ENCODE peak calls at places on chromosome 1, in ten cellular contexts. One of them, this sample, is unnamed.

GRCh38 chr1:169694304-169694703 is 17.1 kb downstream of the SELL start:
- DNase-seq in ovary: no peak
- DNase-seq in small intestine: peak
- DNase-seq in prostate gland: no peak
- DNase-seq in fibroblast of the aortic adventitia: no peak
- DNase-seq in heart left ventricle: no peak
- DNase-seq in CD8-positive, alpha-beta T cell: peak
- DNase-seq in HCT116: no peak
- DNase-seq in thoracic aorta: no peak
- DNase-seq in astrocyte: no peak
- DNase-seq in this sample: peak

GRCh38 chr1:196609114-196609737 is 986 bp upstream of the KCNT2 start:
- DNase-seq in ovary: peak
- DNase-seq in small intestine: no peak
- DNase-seq in prostate gland: no peak
- DNase-seq in fibroblast of the aortic adventitia: peak
- DNase-seq in heart left ventricle: peak
- DNase-seq in CD8-positive, alpha-beta T cell: no peak
- DNase-seq in HCT116: no peak
- DNase-seq in thoracic aorta: no peak
- DNase-seq in astrocyte: no peak
- DNase-seq in this sample: no peak

GRCh38 chr1:39431927-39432326 is 59.5 kb upstream of the BMP8A start:
- DNase-seq in ovary: no peak
- DNase-seq in small intestine: no peak
- DNase-seq in prostate gland: no peak
- DNase-seq in fibroblast of the aortic adventitia: no peak
- DNase-seq in heart left ventricle: no peak
- DNase-seq in CD8-positive, alpha-beta T cell: no peak
- DNase-seq in HCT116: no peak
- DNase-seq in thoracic aorta: no peak
- DNase-seq in astrocyte: peak
- DNase-seq in this sample: no peak

GRCh38 chr1:3386603-3387002 is 67.9 kb upstream of the ARHGEF16 start:
- DNase-seq in ovary: no peak
- DNase-seq in small intestine: no peak
- DNase-seq in prostate gland: no peak
- DNase-seq in fibroblast of the aortic adventitia: no peak
- DNase-seq in heart left ventricle: no peak
- DNase-seq in CD8-positive, alpha-beta T cell: no peak
- DNase-seq in HCT116: no peak
- DNase-seq in thoracic aorta: no peak
- DNase-seq in astrocyte: no peak
- DNase-seq in this sample: no peak

GRCh38 chr1:111202366-111202706 is 1.9 kb upstream of the DENND2D start:
- DNase-seq in ovary: no peak
- DNase-seq in small intestine: peak
- DNase-seq in prostate gland: peak
- DNase-seq in fibroblast of the aortic adventitia: no peak
- DNase-seq in heart left ventricle: no peak
- DNase-seq in CD8-positive, alpha-beta T cell: no peak
- DNase-seq in HCT116: no peak
- DNase-seq in thoracic aorta: no peak
- DNase-seq in astrocyte: no peak
- DNase-seq in this sample: no peak

GRCh38 chr1:42847721-42848470 is 1.5 kb downstream of the ZNF691 start:
- DNase-seq in ovary: no peak
- DNase-seq in small intestine: no peak
- DNase-seq in prostate gland: no peak
- DNase-seq in fibroblast of the aortic adventitia: no peak
- DNase-seq in heart left ventricle: no peak
- DNase-seq in CD8-positive, alpha-beta T cell: no peak
- DNase-seq in HCT116: no peak
- DNase-seq in thoracic aorta: no peak
- DNase-seq in astrocyte: no peak
- DNase-seq in this sample: no peak

GRCh38 chr1:29585656-29586055 is 349.3 kb downstream of the PTPRU start:
- DNase-seq in ovary: no peak
- DNase-seq in small intestine: no peak
- DNase-seq in prostate gland: no peak
- DNase-seq in fibroblast of the aortic adventitia: no peak
- DNase-seq in heart left ventricle: no peak
- DNase-seq in CD8-positive, alpha-beta T cell: no peak
- DNase-seq in HCT116: no peak
- DNase-seq in thoracic aorta: no peak
- DNase-seq in astrocyte: no peak
- DNase-seq in this sample: no peak

GRCh38 chr1:173867141-173867752 is 542 bp downstream of the GAS5 start:
- DNase-seq in ovary: peak
- DNase-seq in small intestine: no peak
- DNase-seq in prostate gland: no peak
- DNase-seq in fibroblast of the aortic adventitia: no peak
- DNase-seq in heart left ventricle: no peak
- DNase-seq in CD8-positive, alpha-beta T cell: no peak
- DNase-seq in HCT116: no peak
- DNase-seq in thoracic aorta: no peak
- DNase-seq in astrocyte: no peak
- DNase-seq in this sample: no peak

DNA sequence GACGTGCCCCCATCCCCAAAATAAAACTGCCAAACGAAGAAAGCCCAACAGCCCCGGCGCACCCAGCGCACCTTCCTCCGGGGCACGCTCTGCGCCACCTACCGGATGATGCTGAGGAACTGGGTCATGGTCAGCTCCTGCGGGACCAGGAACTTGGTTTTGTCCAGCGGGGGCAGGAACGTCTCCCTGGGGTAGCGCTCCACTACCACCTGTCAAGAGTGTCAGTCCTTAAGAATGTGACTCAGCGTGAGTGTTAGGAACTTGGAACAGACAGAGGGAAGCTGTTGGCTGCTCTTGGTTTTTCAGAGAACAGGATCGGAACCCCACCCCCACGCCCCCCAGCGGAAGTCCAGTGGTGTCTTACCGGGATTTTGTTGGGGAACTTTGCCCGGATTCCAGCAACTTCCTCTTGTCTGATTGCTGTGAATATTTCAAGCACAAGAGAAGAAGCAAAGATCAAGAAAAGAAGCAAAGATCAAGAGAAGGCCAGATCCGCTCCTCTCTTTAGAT is 431 bp downstream of the MAP1LC3C start:
- DNase-seq in ovary: peak
- DNase-seq in small intestine: peak
- DNase-seq in prostate gland: no peak
- DNase-seq in fibroblast of the aortic adventitia: peak
- DNase-seq in heart left ventricle: peak
- DNase-seq in CD8-positive, alpha-beta T cell: peak
- DNase-seq in HCT116: peak
- DNase-seq in thoracic aorta: peak
- DNase-seq in astrocyte: peak
- DNase-seq in this sample: no peak
- H3K4me3 ChIP-seq in ovary: peak
- H3K4me3 ChIP-seq in small intestine: no peak
- H3K4me3 ChIP-seq in prostate gland: no peak
- H3K4me3 ChIP-seq in fibroblast of the aortic adventitia: peak
- H3K4me3 ChIP-seq in heart left ventricle: peak
- H3K4me3 ChIP-seq in CD8-positive, alpha-beta T cell: no peak
- H3K4me3 ChIP-seq in HCT116: peak
- H3K4me3 ChIP-seq in thoracic aorta: peak
- H3K4me3 ChIP-seq in astrocyte: peak
- H3K4me3 ChIP-seq in this sample: no peak

DNA sequence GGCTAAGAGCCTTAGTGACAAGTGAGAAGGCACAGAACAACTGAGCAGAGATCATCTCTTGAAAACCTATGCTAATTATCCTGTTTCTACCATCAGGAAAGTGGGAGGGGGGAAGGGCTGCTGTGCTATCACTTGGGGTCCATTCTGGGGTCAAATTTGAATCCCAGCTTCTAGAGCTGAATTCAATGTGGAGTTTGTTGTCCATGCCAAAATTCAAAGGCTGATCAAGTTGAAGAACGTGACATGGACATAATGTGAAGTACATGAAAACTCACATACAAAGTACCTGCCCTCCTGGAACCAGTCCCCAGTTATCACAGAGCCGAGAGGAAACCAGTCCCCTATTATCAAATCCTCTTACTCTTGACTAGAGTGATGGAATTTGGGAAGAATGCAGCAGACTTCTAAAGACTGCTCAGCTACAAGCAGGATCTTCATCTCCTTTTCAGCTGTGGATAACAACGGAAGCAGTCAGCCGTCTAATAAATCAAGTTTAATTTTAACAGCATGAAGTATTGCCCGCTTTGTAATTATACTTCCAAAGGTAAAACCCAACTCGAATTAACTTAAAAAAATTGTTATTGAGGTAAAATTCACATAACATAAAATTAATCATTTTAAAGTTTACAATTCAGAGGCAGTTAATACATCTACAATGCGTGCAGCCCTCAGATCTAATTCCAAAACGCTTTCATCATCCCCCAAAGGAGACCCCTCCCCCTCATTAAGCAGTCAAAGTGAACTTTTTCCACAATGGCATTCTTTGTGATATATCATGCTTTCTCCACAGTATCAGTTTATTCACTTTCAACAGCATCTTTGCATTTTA is 78.4 kb downstream of the SLC45A1 start:
- DNase-seq in ovary: no peak
- DNase-seq in small intestine: no peak
- DNase-seq in prostate gland: no peak
- DNase-seq in fibroblast of the aortic adventitia: peak
- DNase-seq in heart left ventricle: no peak
- DNase-seq in CD8-positive, alpha-beta T cell: no peak
- DNase-seq in HCT116: no peak
- DNase-seq in thoracic aorta: no peak
- DNase-seq in astrocyte: peak
- DNase-seq in this sample: no peak
- H3K4me3 ChIP-seq in ovary: no peak
- H3K4me3 ChIP-seq in small intestine: no peak
- H3K4me3 ChIP-seq in prostate gland: no peak
- H3K4me3 ChIP-seq in fibroblast of the aortic adventitia: no peak
- H3K4me3 ChIP-seq in heart left ventricle: no peak
- H3K4me3 ChIP-seq in CD8-positive, alpha-beta T cell: no peak
- H3K4me3 ChIP-seq in HCT116: no peak
- H3K4me3 ChIP-seq in thoracic aorta: no peak
- H3K4me3 ChIP-seq in astrocyte: peak
- H3K4me3 ChIP-seq in this sample: no peak

GRCh38 chr1:155253797-155254196 is 1.5 kb downstream of the ENTREP3 start:
- DNase-seq in ovary: no peak
- DNase-seq in small intestine: no peak
- DNase-seq in prostate gland: no peak
- DNase-seq in fibroblast of the aortic adventitia: peak
- DNase-seq in heart left ventricle: no peak
- DNase-seq in CD8-positive, alpha-beta T cell: no peak
- DNase-seq in HCT116: no peak
- DNase-seq in thoracic aorta: no peak
- DNase-seq in astrocyte: no peak
- DNase-seq in this sample: no peak
- H3K4me3 ChIP-seq in ovary: no peak
- H3K4me3 ChIP-seq in small intestine: no peak
- H3K4me3 ChIP-seq in prostate gland: peak
- H3K4me3 ChIP-seq in fibroblast of the aortic adventitia: peak
- H3K4me3 ChIP-seq in heart left ventricle: peak
- H3K4me3 ChIP-seq in CD8-positive, alpha-beta T cell: no peak
- H3K4me3 ChIP-seq in HCT116: peak
- H3K4me3 ChIP-seq in thoracic aorta: peak
- H3K4me3 ChIP-seq in astrocyte: peak
- H3K4me3 ChIP-seq in this sample: no peak

GRCh38 chr1:234962340-234962989 is 166.2 kb downstream of the TOMM20 start:
- DNase-seq in ovary: no peak
- DNase-seq in small intestine: no peak
- DNase-seq in prostate gland: no peak
- DNase-seq in fibroblast of the aortic adventitia: peak
- DNase-seq in heart left ventricle: no peak
- DNase-seq in CD8-positive, alpha-beta T cell: peak
- DNase-seq in HCT116: no peak
- DNase-seq in thoracic aorta: no peak
- DNase-seq in astrocyte: peak
- DNase-seq in this sample: no peak

GRCh38 chr1:234963180-234963903 is 165.3 kb downstream of the TOMM20 start:
- DNase-seq in ovary: no peak
- DNase-seq in small intestine: peak
- DNase-seq in prostate gland: peak
- DNase-seq in fibroblast of the aortic adventitia: peak
- DNase-seq in heart left ventricle: peak
- DNase-seq in CD8-positive, alpha-beta T cell: peak
- DNase-seq in HCT116: no peak
- DNase-seq in thoracic aorta: no peak
- DNase-seq in astrocyte: peak
- DNase-seq in this sample: peak

GRCh38 chr1:234963904-234964702 is 164.5 kb downstream of the TOMM20 start:
- DNase-seq in ovary: no peak
- DNase-seq in small intestine: peak
- DNase-seq in prostate gland: no peak
- DNase-seq in fibroblast of the aortic adventitia: peak
- DNase-seq in heart left ventricle: peak
- DNase-seq in CD8-positive, alpha-beta T cell: peak
- DNase-seq in HCT116: no peak
- DNase-seq in thoracic aorta: no peak
- DNase-seq in astrocyte: no peak
- DNase-seq in this sample: no peak

GRCh38 chr1:234960722-234961467 is 167.7 kb downstream of the TOMM20 start:
- DNase-seq in ovary: no peak
- DNase-seq in small intestine: peak
- DNase-seq in prostate gland: peak
- DNase-seq in fibroblast of the aortic adventitia: peak
- DNase-seq in heart left ventricle: no peak
- DNase-seq in CD8-positive, alpha-beta T cell: peak
- DNase-seq in HCT116: no peak
- DNase-seq in thoracic aorta: no peak
- DNase-seq in astrocyte: peak
- DNase-seq in this sample: no peak

DNA sequence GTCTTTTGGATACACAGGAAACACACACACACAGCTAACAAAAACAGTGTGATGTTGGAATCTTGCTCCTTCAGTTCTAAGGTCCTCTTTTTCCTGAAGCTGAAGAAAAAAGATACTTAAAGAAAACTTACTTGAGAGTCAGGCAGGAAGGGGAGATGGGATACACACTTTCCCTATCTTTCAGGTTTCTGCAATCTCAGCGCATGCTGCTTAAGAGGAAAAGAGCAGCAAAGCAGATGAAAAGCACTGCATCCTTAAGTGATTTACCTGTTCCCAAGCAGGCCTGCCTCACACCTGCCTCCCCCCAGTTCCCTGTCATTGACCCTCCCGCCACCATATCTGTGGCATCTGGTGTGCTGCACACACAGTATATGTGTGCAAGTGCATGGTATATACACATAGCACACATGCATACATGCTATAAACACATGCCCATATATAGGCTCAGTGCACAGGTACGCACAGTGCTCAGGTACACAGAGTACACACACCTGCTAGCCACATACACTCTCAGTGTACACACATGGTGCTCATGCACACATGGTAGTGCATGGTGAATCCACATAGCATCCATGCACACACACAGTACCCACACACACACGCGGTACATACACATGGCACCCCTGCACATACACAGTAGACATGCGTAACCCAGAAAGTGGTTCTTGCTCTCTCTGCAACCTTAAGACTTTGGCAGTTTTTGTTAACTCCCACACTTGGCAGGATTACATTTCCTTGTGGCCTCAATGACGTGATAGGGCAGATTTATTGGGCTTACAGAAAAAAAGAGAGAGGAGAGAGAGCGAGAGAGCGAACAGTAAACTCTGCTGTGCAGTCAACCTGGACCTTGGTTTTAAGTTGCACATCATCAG is 166.9 kb downstream of the TOMM20 start:
- DNase-seq in ovary: no peak
- DNase-seq in small intestine: peak
- DNase-seq in prostate gland: peak
- DNase-seq in fibroblast of the aortic adventitia: peak
- DNase-seq in heart left ventricle: no peak
- DNase-seq in CD8-positive, alpha-beta T cell: peak
- DNase-seq in HCT116: no peak
- DNase-seq in thoracic aorta: no peak
- DNase-seq in astrocyte: peak
- DNase-seq in this sample: no peak
- H3K4me3 ChIP-seq in ovary: no peak
- H3K4me3 ChIP-seq in small intestine: no peak
- H3K4me3 ChIP-seq in prostate gland: no peak
- H3K4me3 ChIP-seq in fibroblast of the aortic adventitia: peak
- H3K4me3 ChIP-seq in heart left ventricle: no peak
- H3K4me3 ChIP-seq in CD8-positive, alpha-beta T cell: no peak
- H3K4me3 ChIP-seq in HCT116: no peak
- H3K4me3 ChIP-seq in thoracic aorta: peak
- H3K4me3 ChIP-seq in astrocyte: peak
- H3K4me3 ChIP-seq in this sample: no peak